ENCODE peak calls at places on chromosome 17, in nine cellular contexts. O, C, K, V, N, M, P, Y and I are unnamed samples.

GRCh38 chr17:5437721-5438317 is 1.1 kb downstream of the C1QBP start:
- DNase-seq in O (no peak), C (peak; percentile 83), K (no peak), V (no peak), N (no peak), M (no peak), P (no peak), Y (no peak), I (no peak)

GRCh38 chr17:35743911-35744328 is 9.1 kb downstream of the GAS2L2 start:
- DNase-seq in O (peak; percentile 67), C (peak; percentile 66), K (no peak), V (no peak), N (no peak), M (no peak), P (no peak), Y (no peak), I (peak; percentile 77)

GRCh38 chr17:8532021-8532420 is 96.3 kb downstream of the NDEL1 start:
- DNase-seq in O (no peak), C (peak; percentile 34), K (no peak), V (no peak), N (no peak), M (no peak), P (no peak), Y (no peak), I (no peak)

GRCh38 chr17:16997514-16998429 is 25.9 kb upstream of the TNFRSF13B start:
- DNase-seq in O (no peak), C (no peak), K (no peak), V (no peak), N (no peak), M (no peak), P (peak; percentile 75), Y (no peak), I (no peak)

GRCh38 chr17:7688808-7689316 is 585 bp downstream of the WRAP53 start:
- DNase-seq in O (no peak), C (no peak), K (no peak), V (no peak), N (no peak), M (no peak), P (no peak), Y (no peak), I (no peak)

GRCh38 chr17:9308069-9308468 is 267.6 kb downstream of the STX8 start:
- DNase-seq in O (no peak), C (no peak), K (no peak), V (no peak), N (no peak), M (no peak), P (no peak), Y (no peak), I (no peak)

GRCh38 chr17:64016248-64016784 is 4.1 kb downstream of the ICAM2 start:
- DNase-seq in O (peak; percentile 21), C (no peak), K (no peak), V (no peak), N (no peak), M (no peak), P (no peak), Y (no peak), I (no peak)

GRCh38 chr17:39194089-39194984 is 3.1 kb downstream of the CACNB1 start:
- DNase-seq in O (peak; percentile 56), C (peak; percentile 75), K (no peak), V (no peak), N (no peak), M (peak; percentile 64), P (no peak), Y (no peak), I (peak; percentile 81)

GRCh38 chr17:68057531-68057952 is 22.0 kb downstream of the KPNA2 start:
- DNase-seq in O (peak; percentile 29), C (peak; percentile 47), K (no peak), V (no peak), N (no peak), M (no peak), P (peak; percentile 48), Y (no peak), I (no peak)

GRCh38 chr17:76378548-76379274 is 5.7 kb upstream of the SPHK1 start:
- DNase-seq in O (no peak), C (no peak), K (no peak), V (no peak), N (no peak), M (no peak), P (no peak), Y (no peak), I (no peak)

GRCh38 chr17:3762922-3763776 is 37.8 kb downstream of the ITGAE start:
- DNase-seq in O (no peak), C (no peak), K (no peak), V (no peak), N (no peak), M (no peak), P (no peak), Y (no peak), I (no peak)

GRCh38 chr17:42403150-42403549 is 14.9 kb upstream of the STAT3 start:
- DNase-seq in O (no peak), C (no peak), K (no peak), V (peak; percentile 7), N (no peak), M (no peak), P (peak; percentile 42), Y (no peak), I (peak; percentile 68)